ENCODE peak calls at places on chromosomes 5 and 9, in five cellular contexts. L is mammary epithelial cell, A is GM12878, B is A549, J is cardiac muscle cell. O is an unnamed sample. For H3K4me1, the result is how much of the 10 kb centered on the place peaks cover.

GRCh38 chr5:23631283-23632045 is 124.1 kb downstream of the PRDM9 start:
- DNase-seq in L (peak), A (no peak), B (peak), J (peak), O (no peak)

GRCh38 chr5:50595199-50595598 is 71.2 kb upstream of the PARP8 start:
- DNase-seq in L (peak), A (no peak), B (peak), J (peak), O (no peak)

GRCh38 chr5:179768326-179769085 is 25.3 kb upstream of the LTC4S start:
- DNase-seq in L (peak), A (no peak), B (no peak), J (peak), O (no peak)

GRCh38 chr9:127898433-127899199 is 787 bp downstream of the ST6GALNAC6 start:
- DNase-seq in L (no peak), A (no peak), B (no peak), J (peak), O (peak)

GRCh38 chr5:82422001-82422740 is 144.0 kb upstream of the RPS23 start:
- DNase-seq in L (no peak), A (no peak), B (no peak), J (peak), O (no peak)

GRCh38 chr5:171852255-171852681 is 66.7 kb downstream of the SMIM23 start:
- DNase-seq in L (no peak), A (no peak), B (peak), J (no peak), O (no peak)

GRCh38 chr9:109956811-109957440 is 176.9 kb downstream of the PALM2AKAP2 start:
- DNase-seq in L (no peak), A (no peak), B (no peak), J (peak), O (no peak)

GRCh38 chr9:28774433-28775029 is 1201.2 kb upstream of the C9orf72 start:
- DNase-seq in L (peak), A (no peak), B (peak), J (peak), O (peak)

GRCh38 chr5:76548525-76549229 is 74.5 kb downstream of the F2RL2 start:
- DNase-seq in L (no peak), A (no peak), B (no peak), J (no peak), O (no peak)

GRCh38 chr9:83043583-83043982 is 19.4 kb downstream of the RASEF start:
- DNase-seq in L (no peak), A (no peak), B (no peak), J (no peak), O (no peak)

GRCh38 chr9:4066120-4066519 is 233.7 kb downstream of the GLIS3 start:
- DNase-seq in L (no peak), A (no peak), B (no peak), J (peak), O (no peak)

GRCh38 chr5:170632985-170633234 is 129.1 kb downstream of the KCNIP1 start:
- DNase-seq in L (no peak), A (no peak), B (no peak), J (no peak), O (peak)

GRCh38 chr9:137247135-137247915 is 3.8 kb upstream of the STPG3 start:
- DNase-seq in L (no peak), A (no peak), B (no peak), J (no peak), O (no peak)

GRCh38 chr9:102049586-102050246 is 311.3 kb upstream of the GRIN3A start:
- DNase-seq in L (no peak), A (no peak), B (no peak), J (no peak), O (no peak)

GRCh38 chr5:176413709-176414191 is 2.6 kb downstream of the CLTB start:
- DNase-seq in L (no peak), A (no peak), B (no peak), J (no peak), O (no peak)

GRCh38 chr9:133777871-133778270 is 39.7 kb upstream of the SARDH start:
- DNase-seq in L (no peak), A (no peak), B (no peak), J (no peak), O (no peak)

GRCh38 chr9:107292811-107293554 is 9.9 kb downstream of the RAD23B start:
- DNase-seq in L (no peak), A (no peak), B (no peak), J (peak), O (no peak)

GRCh38 chr5:60541980-60542379 is 158.0 kb downstream of the DEPDC1B start:
- DNase-seq in L (peak), A (peak), B (no peak), J (peak), O (no peak)

GRCh38 chr5:120901199-120901598 is 437.1 kb downstream of the PRR16 start:
- DNase-seq in L (peak), A (no peak), B (no peak), J (no peak), O (no peak)

GRCh38 chr5:138351056-138351455 is 1.4 kb upstream of the KDM3B start:
- DNase-seq in L (peak), A (no peak), B (no peak), J (peak), O (no peak)

GRCh38 chr5:82356808-82357671 is 78.9 kb upstream of the RPS23 start:
- DNase-seq in L (peak), A (peak), B (peak), J (peak), O (no peak)

GRCh38 chr9:116155700-116156045 is 2.1 kb downstream of the PAPPA start:
- DNase-seq in L (no peak), A (no peak), B (no peak), J (peak), O (no peak)

GRCh38 chr9:97905228-97905627 is 17.1 kb downstream of the TRMO start:
- DNase-seq in L (no peak), A (no peak), B (no peak), J (no peak), O (no peak)

GRCh38 chr9:133767625-133768024 is 29.5 kb upstream of the SARDH start:
- DNase-seq in L (no peak), A (no peak), B (no peak), J (no peak), O (peak)

GRCh38 chr5:143409972-143410371 is 6.5 kb upstream of the NR3C1 start:
- DNase-seq in L (no peak), A (no peak), B (no peak), J (no peak), O (no peak)
- H3K4me1 ChIP-seq in L (under half), A (under half), B (under half), J (under half), O (under half)

GRCh38 chr9:125233678-125234077 is 7.5 kb downstream of the HSPA5 start:
- DNase-seq in L (peak), A (no peak), B (peak), J (peak), O (no peak)

GRCh38 chr9:125238127-125238914 is 2.8 kb downstream of the HSPA5 start:
- DNase-seq in L (no peak), A (no peak), B (no peak), J (no peak), O (no peak)

GRCh38 chr9:125239631-125240597 is 1.2 kb downstream of the HSPA5 start:
- DNase-seq in L (no peak), A (no peak), B (no peak), J (no peak), O (no peak)

GRCh38 chr9:125238915-125239446 is 2.2 kb downstream of the HSPA5 start:
- DNase-seq in L (no peak), A (no peak), B (no peak), J (no peak), O (no peak)

DNA sequence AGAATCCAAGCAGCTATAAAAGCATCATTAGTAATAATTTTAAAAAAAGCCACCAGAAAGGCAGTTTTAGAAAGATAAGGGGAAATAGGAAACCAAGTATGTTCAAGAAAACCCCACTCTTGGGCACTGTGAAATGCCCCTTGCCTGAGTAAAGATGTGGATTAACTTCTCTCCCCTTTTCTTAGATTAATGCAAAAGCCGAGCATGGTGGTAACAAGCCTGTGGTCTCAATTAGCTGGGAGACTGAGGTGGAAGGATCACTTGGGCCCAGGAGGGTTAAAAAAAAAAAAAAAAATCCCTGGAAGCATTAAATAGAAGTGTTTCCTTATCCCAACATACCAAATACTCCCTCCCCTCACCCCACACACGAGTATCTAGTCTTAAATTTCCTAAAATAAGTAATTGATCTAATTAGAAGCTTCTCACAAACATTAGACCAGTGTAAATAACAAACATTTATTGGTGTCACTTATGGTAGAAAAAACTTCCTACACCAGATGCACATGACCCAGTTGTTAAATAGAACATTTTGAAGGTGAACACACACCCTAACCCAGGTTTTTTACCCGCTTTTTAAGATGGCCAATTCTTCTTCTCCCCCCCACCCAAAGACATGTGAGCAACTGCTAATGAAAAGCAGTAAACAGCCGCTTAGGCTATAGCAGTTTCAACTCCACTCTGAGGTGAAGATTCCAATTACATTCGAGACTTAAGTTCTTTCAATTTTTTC is 5.2 kb downstream of the HSPA5 start:
- DNase-seq in L (no peak), A (no peak), B (no peak), J (no peak), O (no peak)
- H3K4me3 ChIP-seq in L (no peak), A (peak), B (no peak), J (peak), O (no peak)

GRCh38 chr5:148969291-148969690 is 93.6 kb downstream of the SH3TC2 start:
- DNase-seq in L (no peak), A (no peak), B (no peak), J (no peak), O (no peak)
- H3K4me1 ChIP-seq in L (half or more), A (under half), B (under half), J (under half), O (under half)

DNA sequence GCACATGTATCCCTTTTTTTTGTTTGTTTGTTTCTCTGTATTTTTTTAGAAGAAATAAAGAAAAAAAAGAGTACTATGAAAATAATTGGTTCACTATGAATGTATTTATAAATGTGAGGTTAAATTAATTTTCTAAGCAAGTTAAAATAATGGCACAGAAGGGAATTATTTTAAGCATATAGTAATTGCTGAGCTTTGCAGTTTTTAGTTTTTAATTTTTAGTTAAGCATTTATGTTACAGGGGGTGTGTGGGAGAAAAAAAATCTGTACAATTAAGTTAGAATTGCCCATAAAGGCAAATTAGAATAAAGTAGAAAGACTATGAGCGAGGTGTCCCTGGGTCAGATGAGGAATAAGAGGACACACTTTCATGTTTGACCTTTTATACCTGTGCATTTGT is 152.6 kb downstream of the CDH18 start:
- DNase-seq in L (no peak), A (no peak), B (no peak), J (no peak), O (no peak)
- H3K4me3 ChIP-seq in L (no peak), A (no peak), B (no peak), J (no peak), O (no peak)

GRCh38 chr5:35617060-35617434 is 616 bp upstream of the SPEF2 start:
- DNase-seq in L (no peak), A (no peak), B (no peak), J (no peak), O (no peak)

GRCh38 chr5:35618297-35618636 is 604 bp downstream of the SPEF2 start:
- DNase-seq in L (no peak), A (no peak), B (no peak), J (peak), O (no peak)

GRCh38 chr5:35617435-35618296 is at the start of gene SPEF2:
- DNase-seq in L (peak), A (no peak), B (peak), J (peak), O (peak)

GRCh38 chr5:35622974-35623373 is 5.3 kb downstream of the SPEF2 start:
- DNase-seq in L (no peak), A (no peak), B (no peak), J (no peak), O (no peak)

DNA sequence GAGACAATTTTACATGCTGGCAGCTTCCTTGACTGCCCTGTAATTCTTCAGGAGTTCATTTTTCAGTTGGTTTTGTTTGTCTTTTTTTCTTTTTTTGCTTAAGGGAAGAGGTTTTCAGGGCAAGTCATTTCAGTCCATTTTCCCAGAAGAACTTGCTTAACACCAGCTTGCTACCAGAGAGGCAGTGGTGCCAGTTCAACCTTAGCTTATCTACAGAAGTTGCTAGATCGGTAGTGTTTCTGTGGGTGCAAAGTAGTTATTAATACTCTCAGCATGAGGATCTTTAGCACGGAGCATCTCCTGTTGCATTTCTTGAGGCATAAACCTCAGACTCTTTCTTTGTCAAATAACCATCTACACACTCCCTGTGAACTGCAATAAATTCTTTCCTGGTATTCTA is 1.1 kb downstream of the SPEF2 start:
- DNase-seq in L (no peak), A (no peak), B (no peak), J (no peak), O (no peak)
- H3K4me1 ChIP-seq in L (under half), A (under half), B (under half), J (under half), O (under half)

GRCh38 chr9:90421786-90422185 is 220.8 kb downstream of the DIRAS2 start:
- DNase-seq in L (no peak), A (no peak), B (no peak), J (no peak), O (no peak)
- H3K4me3 ChIP-seq in L (no peak), A (no peak), B (no peak), J (no peak), O (no peak)

GRCh38 chr5:157558089-157558595 is 17.4 kb downstream of the ADAM19 start:
- DNase-seq in L (peak), A (no peak), B (no peak), J (peak), O (no peak)

GRCh38 chr5:157560560-157560959 is 15.0 kb downstream of the ADAM19 start:
- DNase-seq in L (no peak), A (no peak), B (no peak), J (no peak), O (no peak)

GRCh38 chr5:157561105-157561504 is 14.5 kb downstream of the ADAM19 start:
- DNase-seq in L (no peak), A (no peak), B (no peak), J (no peak), O (no peak)

GRCh38 chr5:157558681-157559080 is 16.9 kb downstream of the ADAM19 start:
- DNase-seq in L (no peak), A (no peak), B (no peak), J (no peak), O (no peak)

DNA sequence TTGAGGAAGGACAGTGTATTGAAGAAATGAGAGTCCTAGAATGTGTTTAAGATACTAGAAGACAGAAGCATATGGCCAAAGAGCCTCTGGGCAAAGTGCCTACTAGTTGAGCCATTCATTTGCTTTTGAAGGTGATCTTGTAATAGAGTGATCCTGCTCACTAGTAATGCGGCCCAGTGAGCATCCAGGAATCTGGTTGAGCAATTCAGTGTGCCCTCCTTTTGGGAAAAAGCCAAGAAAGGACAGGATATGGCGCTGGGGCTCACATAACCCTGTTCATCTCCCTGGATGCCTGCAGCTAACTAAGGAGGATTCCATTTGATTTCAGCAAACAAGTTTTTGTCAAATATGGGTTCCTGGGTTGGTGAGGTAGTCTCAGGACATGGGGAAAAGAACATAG is 16.3 kb downstream of the ADAM19 start:
- DNase-seq in L (peak), A (no peak), B (peak), J (peak), O (no peak)
- H3K4me1 ChIP-seq in L (under half), A (under half), B (under half), J (under half), O (under half)

GRCh38 chr9:113463418-113464285 is at the start of gene RGS3:
- DNase-seq in L (peak), A (no peak), B (peak), J (no peak), O (no peak)
- H3K4me3 ChIP-seq in L (peak), A (no peak), B (peak), J (peak), O (no peak)

DNA sequence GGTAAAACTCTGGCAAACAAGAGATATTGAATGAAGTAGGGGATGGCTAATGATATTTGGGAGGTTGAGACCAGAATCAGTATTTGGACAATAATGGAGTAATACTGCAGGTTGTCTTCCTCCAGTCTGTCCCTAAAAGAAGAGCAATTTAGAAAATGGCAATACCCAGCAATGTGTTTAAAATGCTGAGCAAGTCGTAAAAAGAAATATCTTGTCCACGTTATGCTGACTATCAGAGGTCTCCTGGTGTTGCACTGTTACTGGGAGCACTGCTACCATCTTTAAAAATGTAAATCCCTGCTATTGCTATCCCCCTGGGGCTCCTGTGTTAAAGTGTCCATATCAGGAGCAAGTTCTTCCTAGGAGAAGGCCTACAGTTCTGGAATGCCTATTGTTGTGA is 10.4 kb downstream of the CYSTM1 start:
- DNase-seq in L (no peak), A (no peak), B (no peak), J (no peak), O (no peak)
- H3K4me1 ChIP-seq in L (under half), A (under half), B (under half), J (under half), O (under half)

DNA sequence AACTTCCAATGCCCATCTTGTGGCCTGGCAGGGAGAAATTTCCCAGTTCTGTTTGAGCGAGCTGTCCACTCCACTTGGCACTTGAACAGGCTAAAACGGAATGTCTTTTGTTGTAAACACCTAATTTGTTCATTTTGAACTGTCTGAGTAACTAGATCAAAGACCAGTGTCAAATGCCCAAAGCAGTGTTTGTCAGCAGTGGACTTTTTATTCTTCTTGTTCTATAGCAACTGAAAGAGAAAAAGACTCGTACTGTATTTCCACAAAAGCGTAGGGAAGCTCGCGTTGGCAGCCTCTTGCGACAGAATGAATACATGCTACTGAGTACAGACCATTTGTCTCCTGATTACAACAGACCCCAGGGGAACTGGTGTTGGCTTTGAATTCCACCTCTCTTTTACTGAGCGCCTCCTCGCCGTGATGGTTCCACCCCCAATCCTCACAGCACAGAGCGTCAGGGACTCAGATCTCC is 601.8 kb upstream of the ZNF608 start:
- DNase-seq in L (no peak), A (no peak), B (no peak), J (peak), O (peak)
- H3K4me3 ChIP-seq in L (no peak), A (no peak), B (no peak), J (no peak), O (peak)